ENCODE peak calls at places on chromosome 3, in ten cellular contexts. D, I, N, E, J, V, O, M, F and P are unnamed samples.
A peak's percentile ranks its signal among the peaks of the same experiment; 100 is the strongest.

GRCh38 chr3:182241777-182242556 is 530.2 kb downstream of the SOX2 start:
- DNase-seq in D (peak; percentile 58), I (peak; percentile 62), N (no peak), E (no peak), J (no peak), V (no peak), O (no peak), M (peak; percentile 23), F (no peak), P (peak; percentile 79)

GRCh38 chr3:11651900-11652299 is 8.2 kb upstream of the VGLL4 start:
- DNase-seq in D (no peak), I (no peak), N (peak; percentile 38), E (no peak), J (no peak), V (no peak), O (peak; percentile 84), M (no peak), F (no peak), P (no peak)

GRCh38 chr3:132255041-132255745 is 62.0 kb upstream of the ACP3 start:
- DNase-seq in D (no peak), I (no peak), N (no peak), E (no peak), J (no peak), V (peak; percentile 57), O (peak; percentile 31), M (no peak), F (no peak), P (peak; percentile 11)

GRCh38 chr3:182323898-182324297 is 469.4 kb upstream of the ATP11B start:
- DNase-seq in D (no peak), I (no peak), N (no peak), E (no peak), J (no peak), V (no peak), O (no peak), M (no peak), F (no peak), P (no peak)

GRCh38 chr3:129305592-129306091 is 27.0 kb downstream of the HMCES start:
- DNase-seq in D (peak; percentile 93), I (peak; percentile 89), N (peak; percentile 91), E (peak; percentile 99), J (peak; percentile 57), V (peak; percentile 84), O (peak; percentile 95), M (peak; percentile 79), F (no peak), P (peak; percentile 43)

GRCh38 chr3:105385868-105386508 is 19.3 kb downstream of the ALCAM start:
- DNase-seq in D (no peak), I (no peak), N (no peak), E (no peak), J (no peak), V (no peak), O (no peak), M (no peak), F (no peak), P (no peak)

GRCh38 chr3:81867875-81868274 is 106.4 kb upstream of the GBE1 start:
- DNase-seq in D (no peak), I (no peak), N (no peak), E (no peak), J (no peak), V (no peak), O (no peak), M (no peak), F (no peak), P (no peak)

GRCh38 chr3:175208316-175208715 is 349.2 kb downstream of the NAALADL2 start:
- DNase-seq in D (no peak), I (no peak), N (no peak), E (no peak), J (no peak), V (no peak), O (no peak), M (no peak), F (no peak), P (no peak)

GRCh38 chr3:48595526-48596121 is 495 bp upstream of the COL7A1 start:
- DNase-seq in D (peak; percentile 74), I (peak; percentile 83), N (peak; percentile 81), E (peak; percentile 83), J (no peak), V (peak; percentile 68), O (peak; percentile 99), M (peak; percentile 62), F (no peak), P (peak; percentile 15)

GRCh38 chr3:188683032-188683491 is 488.7 kb upstream of the TPRG1 start:
- DNase-seq in D (no peak), I (no peak), N (no peak), E (no peak), J (no peak), V (peak; percentile 92), O (peak; percentile 62), M (no peak), F (no peak), P (peak; percentile 79)

GRCh38 chr3:177758131-177758530 is 560.8 kb upstream of the TBL1XR1 start:
- DNase-seq in D (no peak), I (no peak), N (no peak), E (no peak), J (no peak), V (no peak), O (no peak), M (no peak), F (no peak), P (no peak)

GRCh38 chr3:187920871-187921270 is 175.6 kb upstream of the BCL6 start:
- DNase-seq in D (peak; percentile 38), I (no peak), N (no peak), E (no peak), J (no peak), V (no peak), O (no peak), M (no peak), F (no peak), P (no peak)

GRCh38 chr3:120192159-120192558 is 92.9 kb downstream of the GPR156 start:
- DNase-seq in D (no peak), I (no peak), N (no peak), E (no peak), J (no peak), V (no peak), O (peak; percentile 42), M (no peak), F (no peak), P (no peak)

GRCh38 chr3:48747703-48748102 is 30.7 kb upstream of the IP6K2 start:
- DNase-seq in D (no peak), I (no peak), N (no peak), E (no peak), J (no peak), V (no peak), O (no peak), M (no peak), F (no peak), P (no peak)

GRCh38 chr3:192253138-192253537 is 474.2 kb downstream of the FGF12 start:
- DNase-seq in D (no peak), I (no peak), N (no peak), E (no peak), J (no peak), V (no peak), O (no peak), M (no peak), F (no peak), P (no peak)
- H3K4me3 ChIP-seq in D (no peak overlapping the region), I (no peak overlapping the region), N (no peak overlapping the region), E (no peak overlapping the region), J (no peak overlapping the region), V (no peak overlapping the region), O (no peak overlapping the region), M (no peak overlapping the region), F (no peak overlapping the region), P (no peak overlapping the region)

GRCh38 chr3:101381809-101382208 is 61.4 kb upstream of the IMPG2 start:
- DNase-seq in D (no peak), I (no peak), N (peak; percentile 20), E (no peak), J (no peak), V (peak; percentile 5), O (no peak), M (no peak), F (no peak), P (peak; percentile 26)
- TF ChIP-seq CTCF in D (peak; percentile 56), I (peak; percentile 42), N (peak; percentile 10), E (peak; percentile 79), J (peak; percentile 46), V (peak; percentile 33), O (peak; percentile 61), M (peak; percentile 64), F (no peak), P (peak; percentile 32)

GRCh38 chr3:50193746-50194127 is 2.3 kb downstream of the GNAT1 start:
- DNase-seq in D (no peak), I (no peak), N (no peak), E (no peak), J (no peak), V (no peak), O (no peak), M (no peak), F (no peak), P (no peak)

GRCh38 chr3:50194128-50194902 is 2.9 kb downstream of the GNAT1 start:
- DNase-seq in D (peak; percentile 67), I (peak; percentile 86), N (peak; percentile 85), E (peak; percentile 91), J (peak; percentile 63), V (peak; percentile 18), O (peak; percentile 99), M (peak; percentile 78), F (no peak), P (no peak)

GRCh38 chr3:50195501-50196252 is 4.3 kb downstream of the GNAT1 start:
- DNase-seq in D (no peak), I (no peak), N (no peak), E (no peak), J (no peak), V (no peak), O (peak; percentile 92), M (no peak), F (no peak), P (no peak)

GRCh38 chr3:50196253-50196801 is 4.9 kb downstream of the GNAT1 start:
- DNase-seq in D (no peak), I (no peak), N (no peak), E (no peak), J (no peak), V (no peak), O (no peak), M (no peak), F (no peak), P (no peak)

DNA sequence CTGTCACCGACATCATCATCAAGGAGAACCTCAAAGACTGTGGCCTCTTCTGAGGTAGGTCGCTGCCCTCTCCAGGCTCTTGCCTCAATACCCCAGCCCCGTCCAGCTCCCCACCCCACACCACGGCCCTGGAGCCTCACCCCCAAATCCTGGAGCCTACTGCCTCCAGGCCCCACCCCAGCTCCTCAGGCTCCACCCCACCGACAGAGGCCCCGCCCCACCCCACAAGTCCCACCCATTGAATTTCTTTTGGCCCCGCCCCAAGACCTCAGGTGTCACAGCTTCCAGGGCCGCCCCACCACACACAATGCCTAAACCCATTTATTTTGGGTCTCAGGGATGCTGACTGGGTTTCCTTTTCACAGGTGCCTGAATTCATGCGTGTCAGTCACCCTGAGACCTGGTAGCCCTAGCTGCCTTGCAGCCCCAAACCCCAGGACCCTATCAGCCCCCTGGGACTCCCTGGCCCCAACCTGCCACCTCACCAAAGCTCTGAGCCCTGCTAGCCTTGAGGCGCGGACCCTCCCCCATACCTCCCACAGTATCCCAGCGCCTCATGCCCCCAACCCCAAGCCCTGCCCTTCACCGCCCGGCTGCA is 3.6 kb downstream of the GNAT1 start:
- DNase-seq in D (no peak), I (no peak), N (peak; percentile 85), E (peak; percentile 87), J (no peak), V (no peak), O (no peak), M (no peak), F (no peak), P (no peak)
- H3K4me3 ChIP-seq in D (no peak overlapping the region), I (no peak overlapping the region), N (peak overlapping the region; percentile 26), E (no peak overlapping the region), J (no peak overlapping the region), V (no peak overlapping the region), O (peak overlapping the region; percentile 30), M (peak overlapping the region; percentile 7), F (peak overlapping the region; percentile 24), P (no peak overlapping the region)

GRCh38 chr3:159616234-159616825 is 372.3 kb upstream of the IL12A start:
- DNase-seq in D (peak; percentile 17), I (peak; percentile 67), N (no peak), E (peak; percentile 83), J (peak; percentile 58), V (peak; percentile 65), O (no peak), M (peak; percentile 36), F (no peak), P (no peak)
- TF ChIP-seq CTCF in D (peak; percentile 54), I (peak; percentile 33), N (no peak), E (peak; percentile 81), J (peak; percentile 50), V (peak; percentile 78), O (peak; percentile 73), M (peak; percentile 75), F (peak; percentile 22), P (peak; percentile 64)